ENCODE peak calls at places on chromosomes 3 and 15, in four cellular contexts. One of them, this sample, is unnamed.

GRCh38 chr3:165193392-165194268 is 2.6 kb downstream of the SLITRK3 start:
- DNase-seq in SK-MEL-5: no peak
- DNase-seq in bronchial epithelial cell: no peak
- DNase-seq in caudate nucleus: no peak
- DNase-seq in this sample: no peak

GRCh38 chr15:65550681-65551098 is 20.4 kb downstream of the HACD3 start:
- DNase-seq in SK-MEL-5: peak; percentile 56
- DNase-seq in bronchial epithelial cell: no peak
- DNase-seq in caudate nucleus: no peak
- DNase-seq in this sample: no peak

GRCh38 chr3:52434491-52435115 is 10.3 kb downstream of the SEMA3G start:
- DNase-seq in SK-MEL-5: no peak
- DNase-seq in bronchial epithelial cell: no peak
- DNase-seq in caudate nucleus: no peak
- DNase-seq in this sample: no peak

GRCh38 chr3:66789584-66790237 is 208.4 kb upstream of the KBTBD8 start:
- DNase-seq in SK-MEL-5: no peak
- DNase-seq in bronchial epithelial cell: no peak
- DNase-seq in caudate nucleus: no peak
- DNase-seq in this sample: no peak

GRCh38 chr3:24220859-24221657 is 273.6 kb downstream of the THRB start:
- DNase-seq in SK-MEL-5: no peak
- DNase-seq in bronchial epithelial cell: peak; percentile 96
- DNase-seq in caudate nucleus: no peak
- DNase-seq in this sample: no peak

GRCh38 chr15:100234158-100235029 is 107.4 kb downstream of the ADAMTS17 start:
- DNase-seq in SK-MEL-5: no peak
- DNase-seq in bronchial epithelial cell: no peak
- DNase-seq in caudate nucleus: no peak
- DNase-seq in this sample: no peak

GRCh38 chr3:122952509-122952908 is 75.1 kb downstream of the SEMA5B start:
- DNase-seq in SK-MEL-5: no peak
- DNase-seq in bronchial epithelial cell: peak; percentile 84
- DNase-seq in caudate nucleus: no peak
- DNase-seq in this sample: no peak

GRCh38 chr15:49984436-49984835 is 134.6 kb downstream of the ATP8B4 start:
- DNase-seq in SK-MEL-5: no peak
- DNase-seq in bronchial epithelial cell: no peak
- DNase-seq in caudate nucleus: no peak
- DNase-seq in this sample: no peak

GRCh38 chr3:81769271-81769670 is 7.8 kb upstream of the GBE1 start:
- DNase-seq in SK-MEL-5: no peak
- DNase-seq in bronchial epithelial cell: no peak
- DNase-seq in caudate nucleus: no peak
- DNase-seq in this sample: no peak

GRCh38 chr15:69815793-69816192 is 281.9 kb downstream of the TLE3 start:
- DNase-seq in SK-MEL-5: no peak
- DNase-seq in bronchial epithelial cell: no peak
- DNase-seq in caudate nucleus: no peak
- DNase-seq in this sample: no peak

GRCh38 chr3:76651784-76652183 is 388.1 kb upstream of the ROBO2 start:
- DNase-seq in SK-MEL-5: peak; percentile 73
- DNase-seq in bronchial epithelial cell: no peak
- DNase-seq in caudate nucleus: no peak
- DNase-seq in this sample: no peak

GRCh38 chr3:190289989-190290388 is 32.3 kb downstream of the CLDN1 start:
- DNase-seq in SK-MEL-5: no peak
- DNase-seq in bronchial epithelial cell: no peak
- DNase-seq in caudate nucleus: no peak
- DNase-seq in this sample: no peak

GRCh38 chr15:31758126-31758525 is 272.2 kb upstream of the CHRNA7 start:
- DNase-seq in SK-MEL-5: peak; percentile 67
- DNase-seq in bronchial epithelial cell: peak; percentile 37
- DNase-seq in caudate nucleus: peak; percentile 29
- DNase-seq in this sample: peak; percentile 78

GRCh38 chr15:68431037-68431791 is 749 bp downstream of the ITGA11 start:
- DNase-seq in SK-MEL-5: no peak
- DNase-seq in bronchial epithelial cell: no peak
- DNase-seq in caudate nucleus: no peak
- DNase-seq in this sample: no peak

GRCh38 chr15:58547628-58548307 is 116.0 kb downstream of the LIPC start:
- DNase-seq in SK-MEL-5: no peak
- DNase-seq in bronchial epithelial cell: no peak
- DNase-seq in caudate nucleus: no peak
- DNase-seq in this sample: no peak

GRCh38 chr3:39138804-39139415 is 14.5 kb downstream of the CSRNP1 start:
- DNase-seq in SK-MEL-5: no peak
- DNase-seq in bronchial epithelial cell: no peak
- DNase-seq in caudate nucleus: no peak
- DNase-seq in this sample: peak; percentile 52

GRCh38 chr3:27630892-27631291 is 91.2 kb downstream of the EOMES start:
- DNase-seq in SK-MEL-5: no peak
- DNase-seq in bronchial epithelial cell: peak; percentile 79
- DNase-seq in caudate nucleus: no peak
- DNase-seq in this sample: no peak

GRCh38 chr15:70504305-70504951 is 258.9 kb downstream of the UACA start:
- DNase-seq in SK-MEL-5: peak; percentile 48
- DNase-seq in bronchial epithelial cell: peak; percentile 52
- DNase-seq in caudate nucleus: no peak
- DNase-seq in this sample: peak; percentile 57

GRCh38 chr15:26702381-26702780 is 70.5 kb downstream of the GABRB3 start:
- DNase-seq in SK-MEL-5: no peak
- DNase-seq in bronchial epithelial cell: no peak
- DNase-seq in caudate nucleus: no peak
- DNase-seq in this sample: no peak

GRCh38 chr3:31747785-31748184 is 215.1 kb downstream of the STT3B start:
- DNase-seq in SK-MEL-5: no peak
- DNase-seq in bronchial epithelial cell: no peak
- DNase-seq in caudate nucleus: no peak
- DNase-seq in this sample: no peak

GRCh38 chr3:94115482-94115881 is 52.6 kb downstream of the NSUN3 start:
- DNase-seq in SK-MEL-5: peak; percentile 66
- DNase-seq in bronchial epithelial cell: peak; percentile 46
- DNase-seq in caudate nucleus: no peak
- DNase-seq in this sample: peak; percentile 8